ENCODE peak calls at places on chromosome 14, in ten cellular contexts. G, I, V, R, O, S, Y, B, F and W are unnamed samples.

GRCh38 chr14:68450391-68451120 is 342.3 kb downstream of the ZFP36L1 start:
- DNase-seq in G (no peak), I (no peak), V (no peak), R (no peak), O (no peak), S (no peak), Y (no peak), B (no peak), F (no peak), W (no peak)

GRCh38 chr14:106622200-106622745 is 1095.9 kb downstream of the TMEM121 start:
- DNase-seq in G (no peak), I (no peak), V (no peak), R (peak), O (no peak), S (no peak), Y (no peak), B (peak), F (no peak), W (peak)

GRCh38 chr14:21136024-21136423 is 19.8 kb downstream of the OR5AU1 start:
- DNase-seq in G (peak), I (no peak), V (peak), R (peak), O (no peak), S (no peak), Y (no peak), B (no peak), F (no peak), W (no peak)

GRCh38 chr14:103657466-103657865 is 28.5 kb downstream of the KLC1 start:
- DNase-seq in G (no peak), I (no peak), V (no peak), R (no peak), O (no peak), S (no peak), Y (no peak), B (no peak), F (no peak), W (no peak)

GRCh38 chr14:104800600-104801283 is at the start of gene ZBTB42:
- DNase-seq in G (peak), I (peak), V (peak), R (no peak), O (peak), S (peak), Y (no peak), B (peak), F (peak), W (peak)

GRCh38 chr14:100653409-100653808 is 66.2 kb upstream of the BEGAIN start:
- DNase-seq in G (no peak), I (peak), V (no peak), R (no peak), O (no peak), S (no peak), Y (no peak), B (peak), F (peak), W (no peak)

GRCh38 chr14:99793213-99794155 is at the start of gene EML1:
- DNase-seq in G (peak), I (peak), V (peak), R (no peak), O (peak), S (peak), Y (peak), B (peak), F (peak), W (peak)

GRCh38 chr14:93317836-93318807 is 14.7 kb downstream of the BTBD7 start:
- DNase-seq in G (no peak), I (no peak), V (peak), R (peak), O (no peak), S (no peak), Y (no peak), B (no peak), F (no peak), W (peak)

GRCh38 chr14:99554757-99555531 is 49.1 kb downstream of the CCDC85C start:
- DNase-seq in G (no peak), I (peak), V (no peak), R (no peak), O (no peak), S (no peak), Y (no peak), B (no peak), F (no peak), W (peak)

GRCh38 chr14:102187583-102188001 is 47.9 kb downstream of the WDR20 start:
- DNase-seq in G (no peak), I (no peak), V (peak), R (no peak), O (no peak), S (no peak), Y (peak), B (no peak), F (no peak), W (no peak)

GRCh38 chr14:103507751-103508150 is 14.9 kb downstream of the CKB start:
- DNase-seq in G (no peak), I (no peak), V (no peak), R (no peak), O (no peak), S (no peak), Y (no peak), B (no peak), F (no peak), W (no peak)

GRCh38 chr14:101182476-101182875 is 279.0 kb upstream of the RTL1 start:
- DNase-seq in G (no peak), I (no peak), V (no peak), R (no peak), O (no peak), S (no peak), Y (no peak), B (no peak), F (no peak), W (no peak)

GRCh38 chr14:96754162-96754844 is 42.9 kb upstream of the VRK1 start:
- DNase-seq in G (no peak), I (no peak), V (no peak), R (no peak), O (no peak), S (no peak), Y (no peak), B (no peak), F (no peak), W (no peak)

GRCh38 chr14:68245146-68246073 is 425.8 kb downstream of the RAD51B start:
- DNase-seq in G (no peak), I (no peak), V (no peak), R (no peak), O (no peak), S (no peak), Y (no peak), B (no peak), F (no peak), W (no peak)

GRCh38 chr14:68564826-68565760 is 227.8 kb downstream of the ZFP36L1 start:
- DNase-seq in G (no peak), I (no peak), V (no peak), R (no peak), O (no peak), S (no peak), Y (no peak), B (no peak), F (no peak), W (no peak)

GRCh38 chr14:92503756-92504491 is 9.7 kb upstream of the RIN3 start:
- DNase-seq in G (no peak), I (no peak), V (peak), R (no peak), O (no peak), S (no peak), Y (no peak), B (no peak), F (no peak), W (no peak)

GRCh38 chr14:72739446-72740405 is 154.2 kb downstream of the DPF3 start:
- DNase-seq in G (no peak), I (no peak), V (no peak), R (no peak), O (no peak), S (peak), Y (no peak), B (no peak), F (no peak), W (no peak)

GRCh38 chr14:100540141-100540925 is 46.9 kb downstream of the BEGAIN start:
- DNase-seq in G (no peak), I (peak), V (no peak), R (no peak), O (no peak), S (no peak), Y (no peak), B (no peak), F (peak), W (no peak)

GRCh38 chr14:70140614-70141013 is 48.1 kb downstream of the SLC8A3 start:
- DNase-seq in G (no peak), I (no peak), V (no peak), R (no peak), O (no peak), S (no peak), Y (no peak), B (no peak), F (no peak), W (no peak)

GRCh38 chr14:46381674-46382073 is 269.9 kb downstream of the RPL10L start:
- DNase-seq in G (no peak), I (no peak), V (no peak), R (no peak), O (no peak), S (no peak), Y (no peak), B (no peak), F (no peak), W (no peak)

GRCh38 chr14:24401810-24402702 is 3.3 kb downstream of the NYNRIN start:
- DNase-seq in G (no peak), I (no peak), V (no peak), R (no peak), O (no peak), S (no peak), Y (no peak), B (no peak), F (no peak), W (no peak)

GRCh38 chr14:88753873-88754272 is 38.9 kb downstream of the EML5 start:
- DNase-seq in G (no peak), I (no peak), V (no peak), R (no peak), O (no peak), S (no peak), Y (no peak), B (no peak), F (no peak), W (no peak)

GRCh38 chr14:93975791-93976476 is 436 bp downstream of the ASB2 start:
- DNase-seq in G (peak), I (no peak), V (no peak), R (no peak), O (no peak), S (no peak), Y (no peak), B (no peak), F (no peak), W (no peak)

GRCh38 chr14:102695172-102695569 is 82.1 kb upstream of the TRAF3 start:
- DNase-seq in G (no peak), I (no peak), V (no peak), R (no peak), O (no peak), S (no peak), Y (no peak), B (no peak), F (no peak), W (no peak)

GRCh38 chr14:93132472-93133065 is 16.8 kb upstream of the ITPK1 start:
- DNase-seq in G (peak), I (peak), V (peak), R (peak), O (no peak), S (no peak), Y (peak), B (no peak), F (no peak), W (no peak)

GRCh38 chr14:81400852-81401251 is 728 bp upstream of the STON2 start:
- DNase-seq in G (no peak), I (peak), V (peak), R (peak), O (no peak), S (peak), Y (no peak), B (no peak), F (no peak), W (peak)

GRCh38 chr14:104752338-104752734 is 611 bp upstream of the SIVA1 start:
- DNase-seq in G (peak), I (no peak), V (no peak), R (peak), O (no peak), S (no peak), Y (no peak), B (no peak), F (no peak), W (no peak)